ENCODE peak calls at places on chromosomes 16 and 17, in nine cellular contexts. Q is omental fat pad; X is ascending aorta; A is K562; C is heart right ventricle; N is CD8-positive, alpha-beta T cell; H is body of pancreas; T is dorsolateral prefrontal cortex; J is RWPE1. Z is an unnamed sample.

GRCh38 chr17:40415390-40415789 is 2.3 kb downstream of the TOP2A start:
- DNase-seq in Q (no peak), X (no peak), A (peak; percentile 42), C (no peak), N (no peak), H (no peak), T (no peak), J (peak; percentile 42), Z (no peak)

GRCh38 chr16:73572135-73572534 is 524.2 kb upstream of the ZFHX3 start:
- DNase-seq in Q (no peak), X (no peak), A (peak; percentile 16), C (peak; percentile 75), N (no peak), H (peak; percentile 54), T (no peak), J (no peak), Z (peak; percentile 17)

GRCh38 chr17:79609616-79610150 is 1.2 kb downstream of the RBFOX3 start:
- DNase-seq in Q (no peak), X (no peak), A (no peak), C (no peak), N (no peak), H (no peak), T (no peak), J (no peak), Z (peak; percentile 32)

GRCh38 chr16:4273858-4274291 is 1.1 kb upstream of the TFAP4 start:
- DNase-seq in Q (no peak), X (no peak), A (no peak), C (peak; percentile 70), N (peak; percentile 56), H (peak; percentile 64), T (no peak), J (peak; percentile 60), Z (peak; percentile 57)

GRCh38 chr16:27723711-27724490 is 174.0 kb downstream of the KATNIP start:
- DNase-seq in Q (no peak), X (no peak), A (no peak), C (no peak), N (no peak), H (no peak), T (no peak), J (no peak), Z (no peak)

GRCh38 chr17:73705594-73705993 is 61.3 kb upstream of the SDK2 start:
- DNase-seq in Q (no peak), X (no peak), A (no peak), C (no peak), N (no peak), H (peak; percentile 25), T (peak; percentile 68), J (peak; percentile 54), Z (no peak)

GRCh38 chr16:27439273-27440018 is 37.5 kb downstream of the IL21R start:
- DNase-seq in Q (no peak), X (no peak), A (no peak), C (no peak), N (no peak), H (no peak), T (no peak), J (no peak), Z (no peak)

GRCh38 chr17:78897639-78897996 is 5.4 kb downstream of the CEP295NL start:
- DNase-seq in Q (no peak), X (no peak), A (no peak), C (no peak), N (no peak), H (no peak), T (no peak), J (no peak), Z (no peak)

GRCh38 chr16:89217388-89218191 is at the start of gene ZNF778:
- DNase-seq in Q (peak; percentile 38), X (peak; percentile 21), A (peak; percentile 92), C (peak; percentile 82), N (peak; percentile 79), H (peak; percentile 87), T (peak; percentile 70), J (peak; percentile 87), Z (peak; percentile 80)

GRCh38 chr16:58513874-58514273 is 1.4 kb upstream of the SETD6 start:
- DNase-seq in Q (no peak), X (no peak), A (no peak), C (no peak), N (no peak), H (no peak), T (no peak), J (no peak), Z (no peak)

GRCh38 chr17:44439168-44439567 is 49.7 kb upstream of the ITGA2B start:
- DNase-seq in Q (no peak), X (no peak), A (no peak), C (no peak), N (no peak), H (no peak), T (no peak), J (no peak), Z (no peak)

GRCh38 chr17:82661717-82662683 is 13.8 kb upstream of the WDR45B start:
- DNase-seq in Q (no peak), X (no peak), A (no peak), C (no peak), N (no peak), H (no peak), T (no peak), J (no peak), Z (no peak)

GRCh38 chr17:48873212-48873611 is 19.4 kb upstream of the ATP5MC1 start:
- DNase-seq in Q (no peak), X (no peak), A (no peak), C (peak; percentile 40), N (no peak), H (no peak), T (no peak), J (no peak), Z (no peak)

GRCh38 chr16:27355610-27356009 is 41.8 kb downstream of the IL4R start:
- DNase-seq in Q (no peak), X (no peak), A (peak; percentile 66), C (peak; percentile 43), N (peak; percentile 53), H (peak; percentile 34), T (no peak), J (no peak), Z (peak; percentile 14)

DNA sequence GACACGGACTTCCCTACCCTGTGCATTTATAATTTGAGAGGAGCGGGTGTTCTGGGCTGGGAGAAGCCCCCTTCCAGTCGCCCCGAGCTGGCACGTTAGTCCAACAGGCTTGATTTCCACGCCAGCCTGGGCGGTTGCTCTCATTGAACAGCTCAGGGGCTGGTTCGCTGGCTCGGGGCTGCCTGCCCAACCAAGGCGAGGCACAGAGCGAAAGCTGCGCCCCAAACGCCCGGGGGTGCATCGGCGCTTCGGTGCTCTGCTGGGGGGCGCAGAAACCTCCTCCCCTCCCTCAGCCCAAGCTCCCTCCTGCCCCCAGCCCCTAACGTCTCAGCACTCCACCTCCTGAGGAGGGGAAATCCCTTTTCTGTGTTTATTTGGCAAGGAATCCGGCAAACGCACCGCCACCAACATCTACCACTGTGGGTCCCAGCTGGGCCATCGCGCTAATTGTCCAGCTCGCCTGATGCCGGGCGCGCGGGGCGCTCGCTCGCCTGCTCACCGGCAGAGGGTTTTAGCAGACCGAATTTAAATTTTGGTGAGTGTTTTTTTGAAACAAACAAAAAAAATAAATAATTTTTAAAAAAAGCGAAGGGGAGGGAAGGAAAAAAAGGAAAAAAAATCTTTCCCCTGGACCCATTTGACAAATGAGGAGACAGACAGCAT is 29.5 kb upstream of the RBFOX1 start:
- DNase-seq in Q (no peak), X (no peak), A (no peak), C (no peak), N (no peak), H (peak; percentile 6), T (no peak), J (no peak), Z (peak; percentile 67)
- TF ChIP-seq CTCF in Q (no peak), X (no peak), A (no peak), C (no peak), N (no peak), H (no peak), T (no peak), J (no peak), Z (no peak)

DNA sequence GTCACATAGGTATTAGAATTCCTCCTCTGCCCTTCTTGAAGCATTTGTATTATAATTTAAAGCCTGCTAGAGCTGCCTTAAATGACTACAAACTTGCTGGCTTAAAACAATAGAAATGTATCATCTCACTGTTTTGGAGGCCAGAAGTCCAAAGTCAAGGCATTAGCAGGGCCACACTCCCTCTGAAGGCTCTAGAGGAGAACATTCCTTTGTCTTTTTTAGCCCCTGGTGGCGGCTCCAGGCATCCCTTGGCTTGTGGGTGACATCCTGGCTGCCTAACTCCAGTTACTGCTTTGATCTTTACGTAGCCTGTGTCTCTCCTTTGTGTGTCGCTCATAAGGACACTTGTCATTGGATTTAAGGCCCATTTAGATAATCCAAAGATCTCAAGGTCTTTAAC is 186.6 kb upstream of the SALL1 start:
- DNase-seq in Q (no peak), X (no peak), A (no peak), C (no peak), N (no peak), H (no peak), T (no peak), J (no peak), Z (no peak)
- TF ChIP-seq CTCF in Q (no peak), X (no peak), A (no peak), C (no peak), N (no peak), H (no peak), T (no peak), J (no peak), Z (no peak)

DNA sequence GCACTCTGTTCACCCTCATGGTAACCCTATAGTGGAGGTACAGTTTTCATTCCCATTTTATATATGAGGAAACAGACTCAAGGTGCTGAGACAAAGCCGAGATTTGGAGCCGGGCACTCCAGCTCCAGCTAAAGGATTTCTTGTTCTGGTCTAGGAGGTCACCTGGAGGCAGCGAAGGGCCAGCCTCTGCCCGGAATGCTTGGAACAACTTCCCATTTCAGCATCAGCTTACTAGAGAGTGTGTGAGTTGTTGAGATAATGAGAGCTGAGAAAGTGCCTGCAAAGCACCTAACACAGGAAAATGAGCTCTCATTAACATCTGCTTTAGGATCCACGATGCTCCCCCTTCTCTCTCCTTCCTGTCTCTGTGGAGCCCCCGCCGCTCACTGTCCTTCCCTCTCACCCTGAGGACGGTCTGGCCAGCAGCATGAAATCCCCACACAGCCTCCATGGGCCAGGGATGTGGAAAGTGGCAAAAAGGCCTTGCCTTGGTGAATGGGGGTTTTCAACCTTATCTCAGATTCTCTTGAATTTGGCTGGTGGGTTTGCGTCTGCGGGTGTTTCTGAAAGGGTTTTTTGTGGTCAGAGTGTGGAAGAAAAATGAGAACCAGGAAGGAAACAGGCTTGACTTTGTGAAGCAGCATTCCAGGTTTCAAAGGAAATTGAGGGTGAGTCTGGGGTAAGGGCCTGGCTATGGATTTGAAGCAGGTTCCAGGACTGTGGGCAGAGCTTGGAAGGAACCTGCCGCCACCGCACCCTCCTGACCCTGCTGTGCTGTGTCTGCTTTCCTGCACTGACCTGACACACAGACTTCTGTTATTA is 178.7 kb downstream of the FOXL1 start:
- DNase-seq in Q (no peak), X (no peak), A (no peak), C (no peak), N (no peak), H (no peak), T (no peak), J (no peak), Z (no peak)
- TF ChIP-seq CTCF in Q (no peak), X (no peak), A (no peak), C (no peak), N (no peak), H (no peak), T (no peak), J (no peak), Z (no peak)

DNA sequence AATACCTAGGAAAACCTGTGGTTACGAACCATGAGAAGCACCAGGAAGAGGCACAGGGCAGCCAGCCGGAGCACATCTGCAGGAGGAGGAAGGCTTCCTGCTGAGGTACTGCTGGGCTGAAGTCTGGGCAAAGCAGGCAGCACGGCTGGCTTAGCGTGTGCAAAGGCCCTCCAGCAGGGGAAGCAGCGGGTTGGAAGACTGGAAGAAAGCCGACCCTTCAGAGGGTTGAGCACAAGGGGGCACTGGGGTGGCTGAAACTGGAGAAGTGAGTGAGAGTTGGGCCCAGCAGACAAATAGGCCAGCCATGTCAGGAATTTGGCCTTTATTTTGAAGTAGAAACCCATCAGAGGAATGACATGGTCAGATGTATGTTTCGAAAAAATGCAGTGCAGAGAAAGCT is 12.1 kb upstream of the HSD3B7 start:
- DNase-seq in Q (no peak), X (no peak), A (no peak), C (no peak), N (no peak), H (no peak), T (no peak), J (no peak), Z (no peak)
- TF ChIP-seq CTCF in Q (no peak), X (no peak), A (peak; percentile 44), C (no peak), N (no peak), H (no peak), T (no peak), J (no peak), Z (no peak)

Z was measured in nephron progenitor cell.